ENCODE peak calls at places on chromosomes 11 and 22, in five cellular contexts. H, X, L, D and G are unnamed samples.

GRCh38 chr11:75465701-75466531 is 32.9 kb upstream of the KLHL35 start:
- DNase-seq in D (peak; percentile 41), L (no peak), H (peak; percentile 64), X (no peak), G (peak; percentile 41)

GRCh38 chr11:15886866-15887265 is 469.5 kb downstream of the SOX6 start:
- DNase-seq in L (no peak), X (no peak), H (no peak), D (no peak), G (no peak)

GRCh38 chr11:112320668-112321067 is 60.0 kb upstream of the PLET1 start:
- DNase-seq in L (peak; percentile 65), D (peak; percentile 71), X (peak; percentile 89), H (no peak), G (no peak)

GRCh38 chr11:128774593-128774992 is 80.7 kb downstream of the FLI1 start:
- DNase-seq in X (no peak), L (no peak), D (no peak), H (no peak), G (no peak)

GRCh38 chr11:35083181-35084061 is 55.5 kb upstream of the CD44 start:
- DNase-seq in H (peak; percentile 6), L (peak; percentile 25), X (peak; percentile 93), D (peak; percentile 99), G (no peak)

GRCh38 chr22:31036671-31037550 is 44.2 kb upstream of the SMTN start:
- DNase-seq in X (peak; percentile 65), L (no peak), D (peak; percentile 84), H (no peak), G (no peak)

GRCh38 chr11:10954184-10954583 is 96.3 kb upstream of the ZBED5 start:
- DNase-seq in X (no peak), D (no peak), L (no peak), H (no peak), G (no peak)

GRCh38 chr11:103544874-103545273 is 435.6 kb downstream of the DYNC2H1 start:
- DNase-seq in D (no peak), H (no peak), L (no peak), X (no peak), G (no peak)

GRCh38 chr11:20243974-20244373 is 83.7 kb upstream of the DBX1 start:
- DNase-seq in D (no peak), H (no peak), L (no peak), X (no peak), G (no peak)

GRCh38 chr11:62146476-62147200 is 22.8 kb downstream of the INCENP start:
- DNase-seq in L (no peak), X (no peak), H (no peak), D (no peak), G (no peak)

GRCh38 chr22:40533712-40534378 is 102.7 kb downstream of the MRTFA start:
- DNase-seq in X (peak; percentile 72), H (peak; percentile 12), D (peak; percentile 75), L (no peak), G (no peak)

GRCh38 chr22:46614070-46614931 is 5.9 kb upstream of the GRAMD4 start:
- DNase-seq in D (no peak), X (no peak), H (no peak), L (no peak), G (no peak)

GRCh38 chr11:44403176-44403575 is 93.2 kb upstream of the ALX4 start:
- DNase-seq in D (no peak), L (no peak), X (no peak), H (no peak), G (no peak)

GRCh38 chr22:37245740-37246139 is 1.7 kb upstream of the RAC2 start:
- DNase-seq in H (no peak), D (no peak), X (no peak), L (no peak), G (no peak)
- H3K27ac ChIP-seq in H (no peak overlapping the region), D (no peak overlapping the region), X (no peak overlapping the region), L (no peak overlapping the region), G (no peak overlapping the region)

GRCh38 chr11:129944696-129945095 is 49.3 kb upstream of the NFRKB start:
- DNase-seq in L (no peak), D (no peak), H (no peak), X (no peak), G (no peak)

GRCh38 chr11:129946256-129946655 is 50.9 kb upstream of the NFRKB start:
- DNase-seq in H (no peak), X (no peak), L (no peak), D (peak; percentile 23), G (no peak)

GRCh38 chr11:129946965-129947364 is 51.6 kb upstream of the NFRKB start:
- DNase-seq in X (no peak), H (no peak), L (no peak), D (no peak), G (no peak)

GRCh38 chr11:129947474-129947873 is 52.1 kb upstream of the NFRKB start:
- DNase-seq in X (no peak), L (no peak), H (peak; percentile 9), D (no peak), G (peak; percentile 14)

GRCh38 chr11:129945377-129945776 is 50.0 kb upstream of the NFRKB start:
- DNase-seq in H (no peak), X (no peak), D (no peak), L (no peak), G (no peak)
- H3K36me3 ChIP-seq in H (peaks cover 7% of the 10 kb centered on the region), X (no peaks in the 10 kb centered on the region), D (no peaks in the 10 kb centered on the region), L (no peaks in the 10 kb centered on the region), G (no peaks in the 10 kb centered on the region)

GRCh38 chr22:34403667-34404066 is 483.4 kb upstream of the LARGE1 start:
- DNase-seq in D (no peak), X (no peak), L (no peak), H (no peak), G (no peak)
- H3K27ac ChIP-seq in D (no peak overlapping the region), X (no peak overlapping the region), L (no peak overlapping the region), H (no peak overlapping the region), G (no peak overlapping the region)

DNA sequence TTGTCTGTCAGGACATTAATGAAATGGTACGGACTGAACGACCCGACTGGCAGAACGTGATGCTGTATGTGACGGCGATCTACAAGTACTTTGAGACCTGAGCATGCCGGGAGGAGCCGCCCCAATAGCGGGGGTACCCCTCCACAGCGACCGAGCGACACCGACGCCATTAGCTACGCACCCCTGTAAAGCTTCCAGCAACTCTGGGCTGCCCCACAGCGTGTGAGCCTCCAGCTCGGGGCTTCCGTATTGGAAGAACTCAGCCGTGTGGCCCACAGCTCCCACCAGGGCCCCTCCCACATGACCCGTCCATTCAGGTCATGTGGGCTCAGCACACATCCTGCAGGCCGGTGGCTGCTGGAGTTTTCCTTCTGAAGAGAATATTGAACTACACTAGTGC is 12.9 kb upstream of the ADORA2A start:
- DNase-seq in H (no peak), X (no peak), D (no peak), L (peak; percentile 14), G (no peak)
- H3K36me3 ChIP-seq in H (no peaks in the 10 kb centered on the region), X (peaks cover 13% of the 10 kb centered on the region), D (no peaks in the 10 kb centered on the region), L (peaks cover 3% of the 10 kb centered on the region), G (peaks cover 45% of the 10 kb centered on the region)

GRCh38 chr22:35593071-35593884 is 23.9 kb downstream of the MB start:
- DNase-seq in H (no peak), L (no peak), D (no peak), X (no peak), G (no peak)
- H3K27ac ChIP-seq in H (no peak overlapping the region), L (peak overlapping the region; percentile 35), D (no peak overlapping the region), X (no peak overlapping the region), G (no peak overlapping the region)

GRCh38 chr22:39416319-39416718 is 16.7 kb downstream of the TAB1 start:
- DNase-seq in L (no peak), X (no peak), H (no peak), D (no peak), G (no peak)

GRCh38 chr22:39419911-39420310 is 20.3 kb downstream of the TAB1 start:
- DNase-seq in X (no peak), D (no peak), L (no peak), H (no peak), G (no peak)

GRCh38 chr22:39417641-39418040 is 18.1 kb downstream of the TAB1 start:
- DNase-seq in L (no peak), D (no peak), H (no peak), X (no peak), G (no peak)

GRCh38 chr22:39419096-39419495 is 19.5 kb downstream of the TAB1 start:
- DNase-seq in L (no peak), H (no peak), X (no peak), D (no peak), G (no peak)

DNA sequence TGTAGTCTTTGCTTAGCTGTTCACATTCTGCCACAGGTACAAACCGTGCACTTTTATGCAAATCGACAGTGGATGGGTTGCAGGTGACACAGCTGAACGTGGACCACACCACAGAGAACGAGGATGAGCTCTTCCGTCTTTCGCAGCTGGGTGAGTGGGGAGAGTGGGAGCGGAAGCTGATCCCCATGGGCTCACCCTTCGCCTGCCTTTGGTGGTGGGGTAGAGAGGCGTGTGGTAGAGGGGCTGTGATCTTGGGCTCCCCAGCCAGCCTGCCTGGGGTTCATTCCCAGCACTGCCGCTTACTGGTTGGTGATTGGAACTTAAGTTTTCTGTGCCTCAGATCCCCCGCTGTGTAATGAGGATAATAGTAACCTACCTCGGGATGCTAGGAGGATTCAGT is 19.1 kb downstream of the TAB1 start:
- DNase-seq in H (no peak), X (no peak), D (no peak), L (no peak), G (no peak)
- H3K36me3 ChIP-seq in H (no peaks in the 10 kb centered on the region), X (peaks cover 22% of the 10 kb centered on the region), D (peaks cover 3% of the 10 kb centered on the region), L (no peaks in the 10 kb centered on the region), G (peaks cover 38% of the 10 kb centered on the region)